ENCODE peak calls at places on chromosomes 11 and 22, in five cellular contexts. D is bronchial epithelial cell, F is cardiac muscle cell, I is kidney, L is GM23338. S is an unnamed sample.

GRCh38 chr11:118929496-118930151 is 3.9 kb upstream of the BCL9L start:
- DNase-seq in L (peak; percentile 95), D (peak; percentile 66), F (peak; percentile 93), I (peak; percentile 97), S (peak; percentile 71)

GRCh38 chr22:44583076-44583760 is 85.2 kb upstream of the RTL6 start:
- DNase-seq in I (peak; percentile 59), F (no peak), L (no peak), D (peak; percentile 13), S (peak; percentile 17)

GRCh38 chr11:96390403-96390830 is 604 bp downstream of the JRKL start:
- DNase-seq in L (no peak), F (no peak), I (no peak), D (no peak), S (peak; percentile 35)

GRCh38 chr11:3030289-3031070 is 26.7 kb downstream of the CARS1 start:
- DNase-seq in I (peak; percentile 48), L (no peak), D (no peak), F (no peak), S (no peak)

GRCh38 chr11:64849600-64850356 is 5.3 kb upstream of the CDC42BPG start:
- DNase-seq in L (no peak), F (no peak), D (no peak), I (no peak), S (peak; percentile 50)

GRCh38 chr22:44202261-44202789 is 21.6 kb downstream of the PARVG start:
- DNase-seq in I (no peak), D (no peak), L (no peak), F (peak; percentile 21), S (peak; percentile 72)

GRCh38 chr11:126829716-126830115 is 170.9 kb downstream of the KIRREL3 start:
- DNase-seq in F (no peak), I (no peak), L (no peak), D (no peak), S (no peak)

GRCh38 chr22:29190051-29190450 is 15.6 kb upstream of the EMID1 start:
- DNase-seq in L (no peak), D (no peak), F (no peak), I (peak; percentile 58), S (no peak)

GRCh38 chr11:111097191-111097590 is 148.3 kb upstream of the POU2AF2 start:
- DNase-seq in F (no peak), D (peak; percentile 12), I (peak; percentile 72), L (peak; percentile 56), S (peak; percentile 42)

GRCh38 chr11:57324154-57324885 is 432 bp downstream of the TNKS1BP1 start:
- DNase-seq in F (peak; percentile 76), D (no peak), L (peak; percentile 79), I (peak; percentile 90), S (peak; percentile 50)

GRCh38 chr11:110897035-110897434 is 184.8 kb upstream of the ARHGAP20 start:
- DNase-seq in I (no peak), L (no peak), F (no peak), D (no peak), S (peak; percentile 92)

GRCh38 chr11:15883349-15883961 is 472.9 kb downstream of the SOX6 start:
- DNase-seq in L (no peak), F (no peak), I (no peak), D (no peak), S (peak; percentile 5)

GRCh38 chr22:39311592-39312400 is 7.6 kb downstream of the RPL3 start:
- DNase-seq in F (no peak), L (peak; percentile 60), I (no peak), D (no peak), S (no peak)

GRCh38 chr11:133064152-133064877 is 468.0 kb downstream of the OPCML start:
- DNase-seq in D (no peak), L (peak; percentile 94), I (peak; percentile 92), F (peak; percentile 90), S (peak; percentile 9)

GRCh38 chr11:33248416-33248957 is 8.7 kb upstream of the HIPK3 start:
- DNase-seq in I (no peak), F (no peak), L (no peak), D (peak; percentile 79), S (peak; percentile 60)

GRCh38 chr11:121520243-121521144 is 67.7 kb upstream of the SORL1-AS1 start:
- DNase-seq in D (peak; percentile 85), F (no peak), L (no peak), I (no peak), S (peak; percentile 92)

GRCh38 chr11:131800452-131800851 is 430.0 kb downstream of the NTM start:
- DNase-seq in I (no peak), L (peak; percentile 29), D (no peak), F (no peak), S (no peak)

GRCh38 chr11:65856689-65857499 is 1.1 kb downstream of the CFL1 start:
- DNase-seq in I (peak; percentile 95), F (peak; percentile 78), L (peak; percentile 85), D (peak; percentile 47), S (peak; percentile 54)

GRCh38 chr11:124837491-124837856 is 27.8 kb upstream of the ROBO3 start:
- DNase-seq in F (peak; percentile 73), D (peak; percentile 84), I (no peak), L (peak; percentile 88), S (peak; percentile 91)

GRCh38 chr11:133809525-133810178 is 35.7 kb downstream of the SPATA19 start:
- DNase-seq in I (no peak), F (no peak), D (no peak), L (peak; percentile 71), S (no peak)

GRCh38 chr22:29767289-29768051 is at the start of gene UQCR10:
- DNase-seq in F (peak; percentile 93), D (peak; percentile 86), L (peak; percentile 95), I (peak; percentile 97), S (peak; percentile 88)

GRCh38 chr11:44766112-44766971 is 39.6 kb downstream of the TSPAN18 start:
- DNase-seq in L (peak; percentile 46), D (no peak), I (no peak), F (peak; percentile 43), S (peak; percentile 41)

GRCh38 chr11:65116370-65117205 is 913 bp downstream of the ZNHIT2 start:
- DNase-seq in I (peak; percentile 88), L (peak; percentile 67), F (peak; percentile 27), D (peak; percentile 75), S (peak; percentile 70)

GRCh38 chr11:16685914-16686313 is 52.5 kb upstream of the C11orf58 start:
- DNase-seq in D (no peak), I (no peak), F (no peak), L (peak; percentile 21), S (no peak)

GRCh38 chr11:130179396-130180306 is 20.1 kb downstream of the ST14 start:
- DNase-seq in F (no peak), L (no peak), D (no peak), I (peak; percentile 86), S (no peak)

GRCh38 chr11:2294340-2295290 is 7.1 kb downstream of the C11orf21 start:
- DNase-seq in F (no peak), L (no peak), D (no peak), I (peak; percentile 73), S (no peak)

DNA sequence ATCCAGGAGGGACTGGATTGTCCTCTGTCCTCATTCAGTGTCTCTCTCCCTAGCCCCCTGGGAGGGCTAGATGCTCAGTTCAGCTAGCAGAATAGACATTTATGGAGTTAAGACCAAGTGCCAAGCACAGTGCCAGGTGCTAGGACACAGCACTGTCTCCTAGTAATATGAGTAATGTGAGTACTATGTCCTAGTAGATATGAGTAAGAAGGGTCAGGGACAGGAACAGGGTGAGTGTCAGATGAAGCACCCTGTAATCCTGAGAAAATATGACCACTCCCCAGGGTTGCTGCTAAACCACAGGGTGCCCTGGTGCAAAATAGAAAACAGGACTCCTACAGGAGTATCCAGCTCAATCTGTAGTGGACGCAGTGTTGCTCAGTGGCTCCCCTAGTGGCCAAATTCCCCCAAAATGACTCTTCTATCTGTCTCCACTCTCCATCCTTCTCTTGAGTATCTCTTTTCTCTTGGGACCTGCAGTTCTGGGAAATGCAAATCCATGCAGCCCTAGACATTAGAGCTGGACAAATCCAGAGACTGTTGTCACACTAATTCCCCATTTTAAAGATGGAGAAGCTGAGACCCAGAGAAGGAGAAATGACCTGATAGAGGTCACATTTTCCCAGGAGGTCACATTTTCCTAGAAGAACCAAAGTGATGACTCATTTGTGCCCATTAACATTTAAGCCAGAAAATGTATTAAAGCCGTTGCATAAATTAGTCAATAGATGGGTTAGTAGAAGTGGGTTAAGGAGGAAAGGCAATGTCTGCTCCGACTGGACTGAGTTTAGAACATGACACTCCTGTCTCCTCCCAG is 214.3 kb downstream of the NXPE2 start:
- DNase-seq in D (no peak), L (peak; percentile 73), F (no peak), I (no peak), S (no peak)
- TF ChIP-seq CTCF in D (no peak), L (peak; percentile 75), F (no peak), I (no peak), S (peak; percentile 19)

DNA sequence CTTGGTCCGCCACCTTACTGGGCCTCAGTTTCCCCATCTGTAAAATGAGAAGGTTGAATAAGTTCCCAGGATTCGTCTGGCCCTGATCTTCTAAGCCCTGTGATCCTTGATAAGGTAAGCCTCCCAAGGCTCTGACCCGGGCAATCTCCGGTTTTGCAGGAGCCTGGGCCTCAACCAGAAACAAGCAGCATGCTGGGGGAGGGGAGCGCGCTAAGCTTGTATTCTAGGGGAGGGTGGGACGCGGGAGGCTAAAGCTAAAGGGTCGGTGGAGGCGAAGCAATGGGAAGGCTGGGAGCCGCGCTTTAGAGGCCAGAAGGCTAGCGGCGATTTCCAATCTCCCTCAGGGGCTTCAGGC is 801 bp downstream of the PTPN5 start:
- DNase-seq in F (no peak), D (no peak), L (no peak), I (no peak), S (no peak)
- H3K4me3 ChIP-seq in F (peak overlapping the region; percentile 54), D (no peak overlapping the region), L (peak overlapping the region; percentile 90), I (no peak overlapping the region), S (no peak overlapping the region)

DNA sequence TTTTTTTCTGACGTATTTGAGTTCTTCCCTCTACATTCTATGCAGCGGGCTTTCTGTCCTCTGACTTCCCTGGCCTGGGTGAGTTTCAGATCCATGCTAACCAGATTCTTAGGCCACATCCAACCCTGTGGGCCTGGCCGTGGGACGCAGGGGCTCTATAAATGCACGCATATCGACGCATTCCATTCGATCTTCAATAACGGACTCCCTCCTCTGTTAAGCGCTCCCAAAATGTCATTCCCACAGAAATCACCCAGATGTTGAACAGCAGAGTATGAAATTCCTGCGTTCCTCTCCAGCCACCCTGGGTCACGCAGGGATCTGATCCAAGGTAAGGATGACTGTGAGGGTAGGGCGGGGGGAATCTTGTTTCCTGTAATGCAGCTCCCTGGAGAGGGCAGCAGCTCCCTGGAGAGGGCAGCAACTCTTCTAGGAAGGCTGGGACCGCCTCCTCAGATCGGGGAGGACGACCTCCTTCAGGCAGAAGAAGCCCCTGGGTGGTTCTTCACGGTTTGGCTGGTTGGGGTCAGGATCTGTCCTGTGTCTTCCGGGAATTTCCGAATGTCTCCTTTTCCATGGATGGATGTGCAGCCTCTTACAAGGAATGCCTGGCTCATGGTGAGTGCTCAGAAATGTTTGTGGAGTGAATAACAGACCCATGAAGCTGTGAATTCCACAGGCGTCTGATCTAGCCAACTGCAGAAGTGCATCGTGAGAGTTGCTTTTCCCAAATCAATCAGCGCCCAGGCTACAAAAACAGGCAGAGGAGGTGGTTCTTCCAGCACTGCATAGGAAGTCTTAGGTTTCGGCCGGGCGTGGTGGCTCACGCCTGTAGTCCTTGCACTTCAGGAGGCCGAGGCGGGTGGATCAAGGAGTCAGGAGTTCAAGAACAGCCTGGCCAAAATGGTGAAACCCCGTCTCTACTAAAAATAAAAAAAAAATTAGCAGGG is 12.2 kb downstream of the MRGPRD start:
- DNase-seq in I (peak; percentile 59), D (no peak), L (peak; percentile 39), F (no peak), S (no peak)
- TF ChIP-seq CTCF in I (no peak), D (no peak), L (peak; percentile 61), F (peak; percentile 3), S (no peak)

DNA sequence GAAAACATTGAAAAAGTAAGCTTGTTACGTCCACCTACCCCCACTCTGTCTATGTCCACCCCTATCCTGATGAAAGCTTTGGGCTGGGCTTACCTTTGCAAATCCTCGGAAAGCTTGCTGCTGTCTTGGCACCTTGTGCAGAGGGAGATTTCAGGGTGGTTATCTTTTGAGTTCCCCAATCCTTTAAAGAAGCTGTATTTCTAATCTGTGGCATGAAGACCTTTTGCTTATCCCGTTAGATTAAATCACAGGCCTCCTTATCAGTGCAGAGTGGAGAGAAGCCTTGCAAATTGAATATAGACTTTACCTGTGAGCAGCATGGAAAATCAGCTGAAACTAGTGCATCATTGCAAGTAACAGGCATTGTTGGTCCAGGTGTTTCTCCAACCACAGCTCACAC is 580.6 kb upstream of the ANO5 start:
- DNase-seq in I (no peak), D (no peak), F (no peak), L (no peak), S (no peak)
- H3K4me3 ChIP-seq in I (no peak overlapping the region), D (no peak overlapping the region), F (no peak overlapping the region), L (no peak overlapping the region), S (no peak overlapping the region)

S was measured in fibroblast of mammary gland.